ENCODE peak calls at places on chromosomes 5 and 9, in seven cellular contexts. H is tibial nerve, S is H1, D is uterus, T is prostate gland, L is IMR-90, V is A549. Q is an unnamed sample. For H3K9me3, the result is how much of the 10 kb centered on the place peaks cover.

GRCh38 chr9:119963798-119964372 is 594.6 kb upstream of the BRINP1 start:
- DNase-seq in L (peak), D (no peak), H (no peak), V (peak), T (no peak), S (peak), Q (no peak)

GRCh38 chr5:64952961-64953360 is 184.2 kb downstream of the CWC27 start:
- DNase-seq in D (no peak), T (no peak), L (no peak), V (no peak), S (no peak), H (no peak), Q (no peak)

GRCh38 chr9:73149371-73150067 is 2.1 kb upstream of the ANXA1 start:
- DNase-seq in H (no peak), T (no peak), L (peak), V (peak), S (no peak), D (no peak), Q (no peak)

GRCh38 chr9:129143031-129143441 is 31.8 kb downstream of the PTPA start:
- DNase-seq in T (peak), H (peak), V (peak), S (peak), L (peak), D (peak), Q (peak)

GRCh38 chr9:123513554-123513953 is 157.6 kb downstream of the CRB2 start:
- DNase-seq in S (no peak), D (no peak), V (no peak), T (no peak), L (no peak), H (no peak), Q (no peak)

GRCh38 chr5:125002727-125003598 is 256.5 kb upstream of the ZNF608 start:
- DNase-seq in T (no peak), V (no peak), D (no peak), H (no peak), S (no peak), L (no peak), Q (no peak)

GRCh38 chr9:126420643-126421564 is 94.3 kb downstream of the MVB12B start:
- DNase-seq in T (no peak), V (peak), S (no peak), D (no peak), L (peak), H (no peak), Q (no peak)

GRCh38 chr9:124783830-124784229 is 6.9 kb downstream of the OLFML2A start:
- DNase-seq in L (no peak), H (no peak), S (peak), V (no peak), D (no peak), T (no peak), Q (no peak)

GRCh38 chr9:96720435-96720834 is 57.5 kb downstream of the ZNF510 start:
- DNase-seq in T (no peak), S (no peak), H (no peak), L (no peak), D (no peak), V (no peak), Q (no peak)

GRCh38 chr5:72179816-72180440 is 72.7 kb downstream of the MAP1B start:
- DNase-seq in T (peak), V (no peak), S (no peak), D (no peak), L (no peak), H (no peak), Q (no peak)

GRCh38 chr5:66830636-66831035 is 234.4 kb downstream of the MAST4 start:
- DNase-seq in V (no peak), D (no peak), T (no peak), L (no peak), H (no peak), S (no peak), Q (no peak)
- H3K9me3 ChIP-seq in V (under half), D (under half), T (under half), L (under half), H (under half), S (under half), Q (under half)

GRCh38 chr5:178205010-178205748 is 846 bp downstream of the HNRNPAB start:
- DNase-seq in V (peak), T (peak), D (peak), S (peak), L (peak), H (peak), Q (peak)
- TF ChIP-seq POLR2A in V (no peak), T (no peak), D (peak), S (peak), L (no peak), H (peak), Q (peak)

DNA sequence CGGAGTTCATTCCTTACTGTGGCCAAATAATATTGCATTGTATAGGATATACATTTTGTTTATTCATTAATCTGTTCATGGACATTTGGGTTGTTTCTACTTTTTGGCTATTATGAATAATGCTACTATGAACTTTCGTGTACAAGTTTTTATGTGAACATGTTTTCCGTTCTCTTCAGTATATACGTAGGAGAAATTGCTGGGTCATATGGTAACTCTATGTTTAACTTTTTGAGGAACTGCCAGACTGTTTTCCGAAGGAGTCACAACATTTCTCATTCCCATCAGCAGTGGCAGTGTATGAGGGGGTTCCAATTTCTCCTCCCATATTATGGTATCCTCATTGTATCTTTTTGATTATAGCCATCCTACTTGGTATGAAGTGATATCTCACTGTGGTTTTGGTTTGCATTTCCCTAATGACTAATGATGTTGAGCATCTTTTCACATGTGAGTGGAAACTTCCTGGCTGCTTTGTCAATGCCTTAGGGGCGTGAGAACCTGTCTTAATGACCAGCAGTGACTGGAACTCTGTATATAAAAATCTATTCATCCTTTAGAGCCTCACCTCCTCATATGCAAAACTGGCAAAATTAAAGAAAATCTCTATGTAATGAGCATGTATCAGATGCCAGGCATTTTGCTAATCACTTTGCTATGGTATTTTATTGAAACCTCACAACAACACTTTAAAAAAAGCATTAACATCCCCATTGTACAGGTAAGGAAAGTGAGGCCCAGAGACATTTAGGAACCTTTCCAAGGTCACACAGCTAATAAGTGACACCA is 47.8 kb upstream of the TGFBR1 start:
- DNase-seq in V (no peak), D (no peak), S (no peak), H (no peak), T (no peak), L (peak), Q (no peak)
- H3K4me3 ChIP-seq in V (no peak), D (no peak), S (no peak), H (no peak), T (no peak), L (no peak), Q (no peak)

GRCh38 chr5:2867373-2867933 is 116.0 kb upstream of the IRX2 start:
- DNase-seq in L (no peak), V (no peak), T (no peak), H (no peak), D (no peak), S (no peak), Q (no peak)
- H3K9me3 ChIP-seq in L (under half), V (under half), T (under half), H (under half), D (under half), S (under half), Q (under half)

GRCh38 chr5:138803285-138803684 is 50.1 kb downstream of the CTNNA1 start:
- DNase-seq in V (no peak), H (no peak), D (no peak), L (no peak), T (no peak), S (no peak), Q (no peak)
- TF ChIP-seq POLR2A in V (no peak), H (no peak), D (no peak), L (no peak), T (no peak), S (no peak), Q (no peak)

GRCh38 chr5:121963409-121963808 is 1.6 kb downstream of the SRFBP1 start:
- DNase-seq in L (no peak), S (no peak), D (no peak), H (no peak), T (no peak), V (no peak), Q (no peak)
- H3K4me3 ChIP-seq in L (no peak), S (peak), D (no peak), H (peak), T (no peak), V (peak), Q (no peak)

GRCh38 chr5:135535820-135536801 is at the start of gene NEUROG1:
- DNase-seq in T (no peak), V (no peak), L (no peak), D (no peak), S (peak), H (no peak), Q (no peak)

GRCh38 chr5:135534609-135535419 is 950 bp downstream of the NEUROG1 start:
- DNase-seq in S (peak), V (no peak), T (no peak), D (no peak), L (no peak), H (no peak), Q (no peak)

GRCh38 chr5:135535420-135535819 is 344 bp downstream of the NEUROG1 start:
- DNase-seq in V (no peak), S (no peak), L (no peak), D (no peak), T (no peak), H (no peak), Q (no peak)

GRCh38 chr5:135533794-135534193 is 2.0 kb downstream of the NEUROG1 start:
- DNase-seq in V (no peak), H (no peak), D (no peak), L (no peak), T (no peak), S (no peak), Q (no peak)

GRCh38 chr5:135533346-135533745 is 2.4 kb downstream of the NEUROG1 start:
- DNase-seq in L (no peak), S (no peak), D (no peak), T (no peak), V (no peak), H (no peak), Q (no peak)
- H3K9me3 ChIP-seq in L (under half), S (under half), D (under half), T (under half), V (under half), H (under half), Q (under half)

GRCh38 chr9:5976668-5977397 is 38.6 kb downstream of the RANBP6 start:
- DNase-seq in D (no peak), H (no peak), V (no peak), S (no peak), L (peak), T (no peak), Q (no peak)

GRCh38 chr9:5982352-5982751 is 33.1 kb downstream of the RANBP6 start:
- DNase-seq in D (no peak), T (no peak), H (no peak), S (no peak), L (no peak), V (no peak), Q (no peak)

DNA sequence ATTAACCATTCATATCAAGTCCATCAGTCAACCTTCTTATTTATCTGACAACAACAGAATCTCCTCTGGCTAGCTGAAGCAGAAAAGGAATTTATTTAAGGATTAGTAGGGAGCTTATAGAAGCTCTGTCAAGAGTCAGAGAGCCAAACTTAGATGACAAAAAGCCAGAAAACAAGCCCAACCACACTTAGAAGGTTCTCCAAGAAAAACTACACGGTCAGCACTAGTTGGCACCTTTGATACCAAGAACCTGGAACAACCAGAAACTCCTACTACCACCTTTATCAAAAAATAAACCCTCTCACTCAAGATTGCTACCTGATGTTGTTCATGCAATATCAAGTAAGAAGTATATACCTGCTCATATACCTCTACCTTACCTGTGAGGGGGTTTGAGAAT is 36.9 kb downstream of the RANBP6 start:
- DNase-seq in D (no peak), V (no peak), L (no peak), S (no peak), T (no peak), H (no peak), Q (no peak)
- TF ChIP-seq POLR2A in D (no peak), V (no peak), L (no peak), S (no peak), T (no peak), H (no peak), Q (no peak)

DNA sequence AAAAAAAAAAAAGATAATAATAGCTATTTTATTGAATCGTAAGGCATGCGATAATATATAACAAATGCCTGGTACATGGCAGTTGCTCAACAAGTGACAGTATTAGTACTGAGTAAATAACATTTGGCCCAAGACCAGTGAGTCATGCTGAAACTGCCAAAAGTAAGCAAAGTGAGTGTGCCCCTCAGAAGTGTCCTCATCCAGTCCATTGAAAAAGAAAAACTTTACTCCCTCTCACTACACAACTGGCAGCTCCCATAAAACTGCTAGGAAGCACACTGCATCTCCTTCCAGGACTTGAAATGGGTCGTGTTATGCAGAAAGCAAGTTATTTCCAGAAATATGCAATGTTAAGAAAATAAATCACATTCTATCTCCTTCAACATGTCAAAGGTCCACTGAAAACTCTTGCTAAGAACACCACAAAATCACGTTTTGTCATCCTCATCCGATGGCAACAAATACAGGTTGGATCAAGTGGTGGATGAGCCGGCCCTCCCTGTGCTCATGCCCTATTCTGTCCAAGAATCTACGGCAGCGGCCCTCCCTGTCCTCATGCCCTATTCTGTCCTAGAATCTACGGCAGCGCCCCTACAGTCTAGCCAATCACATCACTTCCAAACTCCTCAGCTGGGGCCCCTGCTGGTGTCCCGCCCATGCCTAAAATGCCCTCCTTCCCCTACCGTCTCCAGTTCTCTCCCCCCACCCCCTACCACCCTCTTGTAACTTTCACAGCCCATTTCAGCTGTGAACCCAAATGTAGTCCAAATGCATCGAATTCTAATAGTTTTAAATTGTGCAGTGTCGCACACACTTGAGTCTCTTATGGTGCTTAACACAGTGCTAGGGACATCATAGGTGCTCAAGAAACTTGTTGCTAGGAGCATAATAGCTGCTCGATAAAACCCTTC is 12.5 kb downstream of the PTCH1 start:
- DNase-seq in T (peak), S (peak), V (peak), D (no peak), L (peak), H (peak), Q (no peak)
- H3K4me3 ChIP-seq in T (peak), S (peak), V (peak), D (no peak), L (no peak), H (peak), Q (peak)

GRCh38 chr9:102966999-102967398 is 28.1 kb upstream of the CYLC2 start:
- DNase-seq in L (no peak), H (no peak), S (no peak), V (no peak), D (no peak), T (no peak), Q (no peak)

GRCh38 chr9:102972780-102973179 is 22.4 kb upstream of the CYLC2 start:
- DNase-seq in L (no peak), V (no peak), S (no peak), D (no peak), T (no peak), H (no peak), Q (no peak)

DNA sequence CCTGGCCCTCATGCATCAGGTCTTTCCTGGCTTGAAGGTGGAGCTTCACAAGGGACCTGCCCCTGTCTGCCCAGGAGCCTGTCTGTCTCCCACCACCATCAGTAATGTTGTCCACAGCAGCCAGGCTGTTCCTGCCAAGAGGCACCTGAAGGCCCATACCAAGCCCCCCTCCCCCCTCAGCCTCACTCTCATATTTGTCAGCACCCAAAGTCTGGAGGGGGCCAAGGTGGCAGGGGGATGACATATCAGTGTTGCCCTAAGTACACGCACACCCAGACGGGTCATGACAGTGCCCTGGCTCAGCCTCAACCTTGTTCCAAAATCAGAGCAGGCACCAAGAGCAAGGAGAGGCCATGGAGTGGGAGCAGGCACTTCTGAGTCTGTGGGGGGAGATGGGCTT is 27.2 kb upstream of the CYLC2 start:
- DNase-seq in T (no peak), H (no peak), V (no peak), L (no peak), D (no peak), S (no peak), Q (no peak)
- H3K9me3 ChIP-seq in T (under half), H (under half), V (under half), L (under half), D (under half), S (under half), Q (under half)